ENCODE peak calls at places on chromosomes 1 and 21, in five cellular contexts. Y is HepG2, A is upper lobe of left lung, R is K562, J is A549. U is an unnamed sample.

GRCh38 chr1:243473281-243474210 is 217.7 kb downstream of the SDCCAG8 start:
- ATAC-seq in J (no peak), A (peak), R (no peak), Y (no peak), U (no peak)

GRCh38 chr1:13664451-13664850 is 35.5 kb upstream of the PRDM2 start:
- ATAC-seq in A (no peak), R (no peak), J (no peak), Y (no peak), U (no peak)

GRCh38 chr1:100279954-100280682 is 14.1 kb downstream of the RTCA start:
- ATAC-seq in A (no peak), J (no peak), R (no peak), Y (no peak), U (no peak)

GRCh38 chr1:156499703-156500577 is 635 bp downstream of the MEF2D start:
- ATAC-seq in J (no peak), Y (no peak), R (peak), A (peak), U (no peak)

GRCh38 chr1:50450861-50451653 is 27.8 kb upstream of the DMRTA2 start:
- ATAC-seq in A (no peak), R (no peak), Y (no peak), J (no peak), U (no peak)

GRCh38 chr1:66239834-66240233 is 294.1 kb upstream of the SGIP1 start:
- ATAC-seq in R (peak), J (no peak), Y (peak), A (no peak), U (no peak)

GRCh38 chr1:6507461-6507911 is 16.0 kb upstream of the PLEKHG5 start:
- ATAC-seq in A (no peak), R (no peak), Y (no peak), J (no peak), U (no peak)

GRCh38 chr1:203627819-203628184 is 1.2 kb downstream of the ATP2B4 start:
- ATAC-seq in A (peak), Y (no peak), J (peak), R (no peak), U (peak)

GRCh38 chr1:156641761-156642264 is at the start of gene BCAN:
- ATAC-seq in R (peak), J (no peak), Y (no peak), A (peak), U (peak)

GRCh38 chr1:30286241-30286983 is 437.0 kb downstream of the MATN1 start:
- ATAC-seq in Y (no peak), J (no peak), R (peak), A (no peak), U (no peak)

GRCh38 chr1:23436520-23437354 is 12.2 kb upstream of the TCEA3 start:
- ATAC-seq in Y (no peak), A (peak), R (peak), J (no peak), U (peak)

GRCh38 chr1:5796028-5796427 is 196.2 kb downstream of the NPHP4 start:
- ATAC-seq in R (no peak), A (no peak), J (no peak), Y (no peak), U (no peak)

GRCh38 chr21:45509566-45510465 is 32.4 kb downstream of the SLC19A1 start:
- ATAC-seq in Y (peak), J (no peak), A (no peak), R (peak), U (no peak)

GRCh38 chr1:206798384-206798996 is 26.2 kb upstream of the IL10 start:
- ATAC-seq in A (no peak), Y (no peak), J (no peak), R (no peak), U (no peak)

GRCh38 chr1:150973258-150973825 is 1.3 kb downstream of the CERS2 start:
- ATAC-seq in R (peak), Y (peak), A (no peak), J (no peak), U (no peak)

GRCh38 chr1:7400566-7400965 is 370.5 kb upstream of the VAMP3 start:
- ATAC-seq in J (no peak), Y (no peak), A (no peak), R (no peak), U (no peak)

GRCh38 chr1:231147896-231148295 is 14.0 kb upstream of the TRIM67 start:
- ATAC-seq in J (peak), A (no peak), R (no peak), Y (no peak), U (no peak)

GRCh38 chr1:52925571-52926005 is 1.5 kb upstream of the SCP2 start:
- ATAC-seq in R (no peak), J (no peak), Y (peak), A (no peak), U (no peak)

GRCh38 chr1:10932088-10932487 is 80.4 kb upstream of the TARDBP start:
- ATAC-seq in A (no peak), J (no peak), Y (no peak), R (no peak), U (no peak)

GRCh38 chr1:193111641-193112090 is 6.5 kb upstream of the GLRX2 start:
- ATAC-seq in A (peak), Y (peak), R (peak), J (peak), U (peak)

GRCh38 chr1:241738710-241739109 is 86.6 kb downstream of the WDR64 start:
- ATAC-seq in R (no peak), J (no peak), Y (no peak), A (no peak), U (no peak)

GRCh38 chr1:41382531-41383090 is 21.4 kb downstream of the FOXO6 start:
- ATAC-seq in J (peak), A (peak), R (no peak), Y (no peak), U (peak)

GRCh38 chr1:220182656-220183055 is 88.7 kb downstream of the IARS2 start:
- ATAC-seq in Y (no peak), R (no peak), J (no peak), A (no peak), U (no peak)

GRCh38 chr1:179031855-179032513 is 6.3 kb downstream of the FAM20B start:
- ATAC-seq in A (no peak), Y (no peak), R (peak), J (no peak), U (no peak)

GRCh38 chr1:152870831-152871730 is 7.0 kb upstream of the SMCP start:
- ATAC-seq in R (peak), Y (peak), A (no peak), J (peak), U (no peak)

GRCh38 chr1:160261526-160261877 is 847 bp downstream of the DCAF8 start:
- ATAC-seq in J (peak), R (peak), Y (peak), A (peak), U (no peak)

GRCh38 chr1:160264795-160265307 is 2.5 kb upstream of the DCAF8 start:
- ATAC-seq in A (no peak), Y (no peak), R (no peak), J (no peak), U (no peak)

GRCh38 chr1:160258177-160258798 is 4.1 kb downstream of the DCAF8 start:
- ATAC-seq in R (no peak), J (no peak), A (no peak), Y (no peak), U (no peak)

GRCh38 chr1:160260436-160261382 is 1.6 kb downstream of the DCAF8 start:
- ATAC-seq in J (no peak), Y (no peak), R (no peak), A (no peak), U (no peak)

GRCh38 chr1:160261878-160262794 is at the start of gene DCAF8:
- ATAC-seq in R (peak), Y (peak), A (peak), J (peak), U (peak)
- TF ChIP-seq EP300 in R (peak), Y (no peak), A (peak), J (no peak), U (no peak)

GRCh38 chr21:42002421-42002958 is 7.7 kb downstream of the ZBTB21 start:
- ATAC-seq in R (no peak), A (no peak), J (no peak), Y (no peak), U (no peak)
- TF ChIP-seq EP300 in R (no peak), A (no peak), J (no peak), Y (no peak), U (no peak)

GRCh38 chr1:61449410-61449809 is 275.5 kb downstream of the TM2D1 start:
- ATAC-seq in A (no peak), Y (no peak), R (no peak), J (no peak), U (no peak)

GRCh38 chr1:61447339-61448016 is 277.5 kb downstream of the TM2D1 start:
- ATAC-seq in Y (no peak), R (no peak), J (no peak), A (no peak), U (no peak)

GRCh38 chr1:61450454-61451213 is 274.3 kb downstream of the TM2D1 start:
- ATAC-seq in Y (peak), J (no peak), A (no peak), R (no peak), U (peak)

GRCh38 chr1:61448017-61448383 is 276.9 kb downstream of the TM2D1 start:
- ATAC-seq in J (no peak), A (no peak), Y (no peak), R (no peak), U (no peak)

DNA sequence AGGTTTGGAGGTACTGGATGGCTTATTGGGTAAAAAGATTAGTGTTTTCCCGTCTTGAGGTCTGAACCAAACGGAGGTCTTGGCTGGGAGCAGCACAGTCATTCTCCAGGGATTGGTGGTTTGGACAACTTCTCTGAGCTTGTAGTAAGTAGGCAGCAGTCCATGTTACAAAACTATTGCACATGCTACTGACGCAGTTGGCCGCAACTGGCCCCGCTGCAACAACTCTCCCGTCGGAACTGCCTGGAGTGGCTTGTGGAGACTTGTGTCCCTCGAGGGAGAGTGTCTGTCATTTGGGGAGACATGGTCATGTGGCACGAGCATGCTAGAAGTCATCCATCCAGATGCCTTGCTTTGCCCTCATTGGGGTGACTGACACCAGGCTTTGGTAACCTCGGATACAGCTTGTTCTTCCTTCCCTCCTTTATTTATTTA is 276.0 kb downstream of the TM2D1 start:
- ATAC-seq in R (no peak), Y (no peak), J (no peak), A (peak), U (peak)
- TF ChIP-seq EP300 in R (no peak), Y (no peak), J (no peak), A (no peak), U (no peak)

GRCh38 chr1:227918736-227919135 is 29.0 kb downstream of the WNT9A start:
- ATAC-seq in R (no peak), J (no peak), Y (no peak), A (no peak), U (no peak)
- TF ChIP-seq EP300 in R (no peak), J (no peak), Y (no peak), A (no peak), U (no peak)

DNA sequence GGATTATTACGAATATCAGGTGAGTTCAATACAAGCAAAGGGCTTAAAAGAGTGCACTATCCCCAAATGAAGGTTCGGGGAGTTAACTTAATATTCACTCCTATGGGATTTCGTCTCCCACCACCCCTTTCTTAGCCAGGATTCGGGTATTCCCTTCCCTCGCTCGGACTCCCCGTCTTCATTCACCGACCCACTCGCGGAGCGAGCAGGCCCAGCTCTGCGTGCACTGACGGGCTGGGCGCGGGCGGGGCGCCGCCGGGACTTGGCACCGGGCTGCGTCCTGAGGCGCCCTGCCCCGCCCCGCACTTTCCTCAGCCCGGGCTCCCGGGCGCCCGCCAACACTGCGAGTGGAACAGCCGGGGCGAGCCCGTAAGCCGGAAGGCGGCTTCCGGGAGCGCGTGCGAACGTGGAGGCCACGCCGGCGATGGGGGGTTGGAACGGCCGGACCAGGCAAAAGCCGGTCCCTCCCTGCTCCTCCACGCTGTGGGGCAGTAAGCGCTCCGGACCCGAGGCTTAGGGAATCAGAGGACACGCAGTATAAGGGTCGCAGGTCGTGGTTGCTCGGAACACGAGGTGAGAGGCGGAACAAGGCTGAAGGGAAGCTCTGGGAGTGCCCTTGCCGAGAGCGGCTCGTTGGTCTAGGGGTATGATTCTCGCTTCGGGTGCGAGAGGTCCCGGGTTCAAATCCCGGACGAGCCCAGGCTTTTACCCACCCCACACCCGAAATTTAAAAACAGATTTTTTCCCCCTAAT is 7.5 kb upstream of the MPZL1 start:
- ATAC-seq in J (peak), Y (peak), R (peak), A (peak), U (peak)
- TF ChIP-seq EP300 in J (no peak), Y (no peak), R (peak), A (peak), U (no peak)